ENCODE peak calls at places on chromosomes 4 and X, in eight cellular contexts. One of them, this sample, is unnamed.

GRCh38 chrX:40368611-40369061 is 212.1 kb upstream of the ATP6AP2 start:
- DNase-seq in HS-5: no peak
- DNase-seq in CD4-positive, CD25-positive, alpha-beta regulatory T cell: no peak
- DNase-seq in ureter: no peak
- DNase-seq in NCI-H1694 treated with DMSO at 0.1 percent for 48 hours: no peak
- DNase-seq in neural crest cell: no peak
- DNase-seq in fibroblast of mammary gland: no peak
- DNase-seq in activated gamma-delta T cell: no peak
- DNase-seq in this sample: no peak

GRCh38 chrX:55340896-55341433 is 76.2 kb upstream of the PAGE3 start:
- DNase-seq in fibroblast of mammary gland: no peak
- DNase-seq in HS-5: no peak
- DNase-seq in activated gamma-delta T cell: no peak
- DNase-seq in neural crest cell: no peak
- DNase-seq in CD4-positive, CD25-positive, alpha-beta regulatory T cell: no peak
- DNase-seq in NCI-H1694 treated with DMSO at 0.1 percent for 48 hours: no peak
- DNase-seq in ureter: no peak
- DNase-seq in this sample: no peak

GRCh38 chrX:117985241-117985640 is 131.4 kb downstream of the KLHL13 start:
- DNase-seq in fibroblast of mammary gland: no peak
- DNase-seq in NCI-H1694 treated with DMSO at 0.1 percent for 48 hours: no peak
- DNase-seq in neural crest cell: no peak
- DNase-seq in HS-5: no peak
- DNase-seq in activated gamma-delta T cell: no peak
- DNase-seq in ureter: no peak
- DNase-seq in CD4-positive, CD25-positive, alpha-beta regulatory T cell: no peak
- DNase-seq in this sample: no peak

GRCh38 chrX:122625821-122626220 is 558.3 kb upstream of the GRIA3 start:
- DNase-seq in HS-5: peak; percentile 32
- DNase-seq in NCI-H1694 treated with DMSO at 0.1 percent for 48 hours: no peak
- DNase-seq in CD4-positive, CD25-positive, alpha-beta regulatory T cell: no peak
- DNase-seq in neural crest cell: no peak
- DNase-seq in activated gamma-delta T cell: no peak
- DNase-seq in ureter: no peak
- DNase-seq in fibroblast of mammary gland: peak; percentile 88
- DNase-seq in this sample: no peak

GRCh38 chr4:169241480-169241879 is 29.3 kb downstream of the SH3RF1 start:
- DNase-seq in activated gamma-delta T cell: no peak
- DNase-seq in CD4-positive, CD25-positive, alpha-beta regulatory T cell: no peak
- DNase-seq in ureter: no peak
- DNase-seq in neural crest cell: no peak
- DNase-seq in HS-5: no peak
- DNase-seq in NCI-H1694 treated with DMSO at 0.1 percent for 48 hours: no peak
- DNase-seq in fibroblast of mammary gland: no peak
- DNase-seq in this sample: no peak

GRCh38 chrX:3576886-3577516 is 136.4 kb downstream of the PRKX start:
- DNase-seq in CD4-positive, CD25-positive, alpha-beta regulatory T cell: no peak
- DNase-seq in HS-5: no peak
- DNase-seq in activated gamma-delta T cell: no peak
- DNase-seq in fibroblast of mammary gland: peak; percentile 94
- DNase-seq in neural crest cell: no peak
- DNase-seq in ureter: no peak
- DNase-seq in NCI-H1694 treated with DMSO at 0.1 percent for 48 hours: peak; percentile 63
- DNase-seq in this sample: no peak

GRCh38 chr4:3514221-3514780 is 17.9 kb downstream of the LRPAP1 start:
- DNase-seq in activated gamma-delta T cell: no peak
- DNase-seq in neural crest cell: no peak
- DNase-seq in HS-5: no peak
- DNase-seq in NCI-H1694 treated with DMSO at 0.1 percent for 48 hours: no peak
- DNase-seq in ureter: no peak
- DNase-seq in fibroblast of mammary gland: no peak
- DNase-seq in CD4-positive, CD25-positive, alpha-beta regulatory T cell: no peak
- DNase-seq in this sample: no peak

GRCh38 chr4:101961144-101961543 is 170.6 kb downstream of the BANK1 start:
- DNase-seq in neural crest cell: no peak
- DNase-seq in fibroblast of mammary gland: peak; percentile 26
- DNase-seq in CD4-positive, CD25-positive, alpha-beta regulatory T cell: no peak
- DNase-seq in NCI-H1694 treated with DMSO at 0.1 percent for 48 hours: no peak
- DNase-seq in activated gamma-delta T cell: no peak
- DNase-seq in HS-5: no peak
- DNase-seq in ureter: no peak
- DNase-seq in this sample: peak; percentile 41

GRCh38 chrX:96483642-96484160 is 200.9 kb upstream of the DIAPH2 start:
- DNase-seq in NCI-H1694 treated with DMSO at 0.1 percent for 48 hours: no peak
- DNase-seq in ureter: no peak
- DNase-seq in neural crest cell: no peak
- DNase-seq in activated gamma-delta T cell: no peak
- DNase-seq in HS-5: no peak
- DNase-seq in CD4-positive, CD25-positive, alpha-beta regulatory T cell: no peak
- DNase-seq in fibroblast of mammary gland: no peak
- DNase-seq in this sample: no peak

GRCh38 chrX:54182194-54182863 is 725 bp downstream of the FAM120C start:
- DNase-seq in neural crest cell: peak; percentile 15
- DNase-seq in activated gamma-delta T cell: peak; percentile 41
- DNase-seq in ureter: peak; percentile 68
- DNase-seq in HS-5: no peak
- DNase-seq in CD4-positive, CD25-positive, alpha-beta regulatory T cell: peak; percentile 83
- DNase-seq in NCI-H1694 treated with DMSO at 0.1 percent for 48 hours: peak; percentile 39
- DNase-seq in fibroblast of mammary gland: peak; percentile 17
- DNase-seq in this sample: no peak

GRCh38 chr4:187908079-187908501 is 87.5 kb upstream of the ZFP42 start:
- DNase-seq in NCI-H1694 treated with DMSO at 0.1 percent for 48 hours: no peak
- DNase-seq in HS-5: peak; percentile 63
- DNase-seq in ureter: no peak
- DNase-seq in neural crest cell: no peak
- DNase-seq in CD4-positive, CD25-positive, alpha-beta regulatory T cell: no peak
- DNase-seq in activated gamma-delta T cell: no peak
- DNase-seq in fibroblast of mammary gland: peak; percentile 79
- DNase-seq in this sample: peak; percentile 82

GRCh38 chr4:81215219-81215892 is at the start of gene PRKG2:
- DNase-seq in activated gamma-delta T cell: no peak
- DNase-seq in NCI-H1694 treated with DMSO at 0.1 percent for 48 hours: peak; percentile 42
- DNase-seq in HS-5: no peak
- DNase-seq in fibroblast of mammary gland: no peak
- DNase-seq in CD4-positive, CD25-positive, alpha-beta regulatory T cell: no peak
- DNase-seq in ureter: no peak
- DNase-seq in neural crest cell: no peak
- DNase-seq in this sample: no peak

GRCh38 chr4:99979872-99980271 is 29.8 kb upstream of the H2AZ1 start:
- DNase-seq in neural crest cell: no peak
- DNase-seq in fibroblast of mammary gland: peak; percentile 15
- DNase-seq in ureter: no peak
- DNase-seq in NCI-H1694 treated with DMSO at 0.1 percent for 48 hours: no peak
- DNase-seq in CD4-positive, CD25-positive, alpha-beta regulatory T cell: no peak
- DNase-seq in activated gamma-delta T cell: no peak
- DNase-seq in HS-5: peak; percentile 67
- DNase-seq in this sample: no peak

GRCh38 chr4:142443469-142443868 is 402.6 kb downstream of the INPP4B start:
- DNase-seq in activated gamma-delta T cell: no peak
- DNase-seq in CD4-positive, CD25-positive, alpha-beta regulatory T cell: peak; percentile 15
- DNase-seq in NCI-H1694 treated with DMSO at 0.1 percent for 48 hours: no peak
- DNase-seq in neural crest cell: no peak
- DNase-seq in ureter: no peak
- DNase-seq in fibroblast of mammary gland: no peak
- DNase-seq in HS-5: no peak
- DNase-seq in this sample: no peak